ENCODE peak calls at places on chromosomes 4 and X, in four cellular contexts. U is ovary, G is suprapubic skin, O is neuronal stem cell. A is an unnamed sample.

GRCh38 chr4:70706516-70706915 is 15.2 kb upstream of the RUFY3 start:
- DNase-seq in U (no peak), G (no peak), O (no peak), A (no peak)

GRCh38 chr4:6343950-6344408 is 74.3 kb downstream of the WFS1 start:
- DNase-seq in U (no peak), G (no peak), O (no peak), A (peak; percentile 29)

GRCh38 chr4:99845708-99846469 is 29.3 kb downstream of the DAPP1 start:
- DNase-seq in U (no peak), G (no peak), O (no peak), A (no peak)

GRCh38 chr4:86014599-86014998 is 345.3 kb downstream of the MAPK10 start:
- DNase-seq in U (no peak), G (no peak), O (no peak), A (no peak)

GRCh38 chr4:137471461-137471860 is 60.8 kb downstream of the PCDH18 start:
- DNase-seq in U (no peak), G (no peak), O (no peak), A (no peak)

GRCh38 chr4:52259978-52260377 is 208.9 kb downstream of the SPATA18 start:
- DNase-seq in U (no peak), G (no peak), O (no peak), A (no peak)

GRCh38 chr4:6714954-6715353 is 1.0 kb upstream of the BLOC1S4 start:
- DNase-seq in U (no peak), G (no peak), O (no peak), A (no peak)

GRCh38 chr4:152515678-152516077 is 20.2 kb downstream of the FBXW7 start:
- DNase-seq in U (no peak), G (no peak), O (no peak), A (no peak)

GRCh38 chr4:52659722-52660261 is 691 bp upstream of the USP46 start:
- DNase-seq in U (peak; percentile 78), G (peak; percentile 82), O (peak; percentile 14), A (peak; percentile 78)

GRCh38 chr4:145207934-145208333 is 27.5 kb upstream of the OTUD4 start:
- DNase-seq in U (no peak), G (no peak), O (no peak), A (no peak)

GRCh38 chr4:96342790-96343455 is 503.0 kb downstream of the PDHA2 start:
- DNase-seq in U (no peak), G (no peak), O (no peak), A (no peak)

GRCh38 chrX:109372716-109373115 is 109.2 kb downstream of the GUCY2F start:
- DNase-seq in U (no peak), G (no peak), O (no peak), A (no peak)

GRCh38 chr4:156672492-156672891 is 299.1 kb downstream of the PDGFC start:
- DNase-seq in U (no peak), G (no peak), O (no peak), A (peak; percentile 24)

GRCh38 chrX:108443065-108443464 is 3.4 kb downstream of the COL4A5 start:
- DNase-seq in U (no peak), G (no peak), O (no peak), A (no peak)

GRCh38 chrX:2677764-2678163 is 13.3 kb upstream of the CD99 start:
- DNase-seq in U (peak; percentile 89), G (peak; percentile 89), O (no peak), A (peak; percentile 94)

GRCh38 chr4:138790993-138791392 is 224.6 kb upstream of the NOCT start:
- DNase-seq in U (no peak), G (no peak), O (no peak), A (no peak)

GRCh38 chrX:51837926-51838325 is 55.5 kb upstream of the MAGED1 start:
- DNase-seq in U (peak; percentile 77), G (peak; percentile 65), O (no peak), A (no peak)

GRCh38 chr4:91631335-91631734 is 672.4 kb upstream of the GRID2 start:
- DNase-seq in U (no peak), G (no peak), O (no peak), A (no peak)

GRCh38 chrX:2609431-2610238 is 81.5 kb upstream of the CD99 start:
- DNase-seq in U (no peak), G (no peak), O (no peak), A (no peak)

GRCh38 chr4:102754044-102754443 is 6.7 kb downstream of the MANBA start:
- DNase-seq in U (no peak), G (no peak), O (no peak), A (no peak)

GRCh38 chr4:142446965-142447474 is 399.1 kb downstream of the INPP4B start:
- DNase-seq in U (no peak), G (no peak), O (no peak), A (no peak)

GRCh38 chrX:134388161-134389109 is 71.5 kb upstream of the HPRT1 start:
- DNase-seq in U (no peak), G (no peak), O (no peak), A (no peak)

GRCh38 chr4:108941914-108942379 is 179.1 kb upstream of the ETNPPL start:
- DNase-seq in U (no peak), G (no peak), O (no peak), A (no peak)

GRCh38 chr4:183571350-183572076 is 66.7 kb downstream of the ING2 start:
- DNase-seq in U (peak; percentile 79), G (no peak), O (no peak), A (no peak)

GRCh38 chr4:188934320-188934975 is 795.2 kb downstream of the TRIML1 start:
- DNase-seq in U (no peak), G (no peak), O (no peak), A (no peak)

GRCh38 chr4:6844986-6845385 is 62.5 kb downstream of the KIAA0232 start:
- DNase-seq in U (no peak), G (no peak), O (no peak), A (no peak)

GRCh38 chrX:150934453-150934852 is 36.0 kb upstream of the CD99L2 start:
- DNase-seq in U (no peak), G (no peak), O (no peak), A (no peak)

GRCh38 chr4:20987191-20987590 is 286.9 kb downstream of the PACRGL start:
- DNase-seq in U (no peak), G (no peak), O (no peak), A (no peak)

GRCh38 chr4:121693450-121693849 is 3.3 kb downstream of the ANXA5 start:
- DNase-seq in U (no peak), G (no peak), O (no peak), A (no peak)
- H3K4me1 ChIP-seq in U (peaks cover 24% of the 10 kb centered on the region), G (peaks cover 76% of the 10 kb centered on the region), O (peaks cover 6% of the 10 kb centered on the region), A (peaks cover 6% of the 10 kb centered on the region)

GRCh38 chrX:47574609-47575325 is 7.5 kb upstream of the TIMP1 start:
- DNase-seq in U (no peak), G (peak; percentile 63), O (no peak), A (no peak)
- H3K4me3 ChIP-seq in U (no peak overlapping the region), G (peak overlapping the region; percentile 34), O (peak overlapping the region; percentile 71), A (no peak overlapping the region)

GRCh38 chr4:15010038-15010585 is 7.8 kb downstream of the CPEB2 start:
- DNase-seq in U (no peak), G (no peak), O (no peak), A (no peak)
- H3K27ac ChIP-seq in U (no peak overlapping the region), G (no peak overlapping the region), O (no peak overlapping the region), A (no peak overlapping the region)

DNA sequence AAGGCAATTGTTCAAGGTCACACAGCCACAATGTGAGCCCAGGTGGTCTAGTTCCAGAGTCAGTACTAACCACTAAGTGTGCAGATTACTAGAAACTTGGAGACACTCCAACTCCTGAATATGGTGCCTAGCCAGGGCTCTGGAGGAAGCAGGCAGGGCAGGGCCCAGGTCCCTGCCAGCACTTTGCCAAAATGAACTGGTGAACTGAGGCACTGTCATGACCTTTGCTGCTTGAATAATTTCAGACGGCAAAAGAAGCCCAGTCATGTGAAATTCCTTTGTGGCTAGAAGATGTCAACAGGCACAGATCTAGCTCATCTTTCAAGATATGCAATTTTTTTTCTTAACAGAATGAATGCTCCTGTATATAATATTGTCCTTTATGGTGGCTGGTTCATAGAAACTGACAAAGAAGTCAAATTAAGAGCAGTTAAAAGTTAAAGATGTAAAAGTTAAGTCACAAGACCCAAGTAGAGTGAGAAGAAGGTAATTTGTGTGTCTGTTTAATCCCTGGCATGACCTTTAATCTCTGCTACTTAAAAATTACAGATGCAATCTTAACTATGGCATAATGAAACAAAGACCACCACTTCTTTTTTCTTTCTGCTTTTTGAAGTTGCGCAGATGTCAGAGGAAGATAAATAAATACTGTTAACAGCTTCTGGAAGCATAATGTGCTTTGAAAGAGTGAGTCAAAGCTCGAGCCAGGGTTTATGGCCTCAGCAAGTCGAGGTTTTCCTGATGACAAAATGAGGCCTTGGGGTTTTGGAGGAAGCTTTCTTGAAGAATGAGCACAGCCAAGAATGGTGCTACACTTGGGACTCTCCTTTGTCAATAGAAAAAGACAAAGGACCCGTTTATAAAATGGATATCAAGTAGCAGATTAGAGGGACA is 54.1 kb downstream of the SHROOM3 start:
- DNase-seq in U (no peak), G (no peak), O (no peak), A (no peak)
- H3K4me1 ChIP-seq in U (no peaks in the 10 kb centered on the region), G (no peaks in the 10 kb centered on the region), O (peaks cover 22% of the 10 kb centered on the region), A (no peaks in the 10 kb centered on the region)

GRCh38 chr4:48694824-48695223 is 85.3 kb downstream of the FRYL start:
- DNase-seq in U (no peak), G (no peak), O (no peak), A (no peak)

GRCh38 chr4:48699470-48699869 is 80.6 kb downstream of the FRYL start:
- DNase-seq in U (no peak), G (no peak), O (no peak), A (no peak)

GRCh38 chr4:48692897-48693296 is 87.2 kb downstream of the FRYL start:
- DNase-seq in U (no peak), G (no peak), O (no peak), A (no peak)

GRCh38 chr4:48693856-48694574 is 86.1 kb downstream of the FRYL start:
- DNase-seq in U (no peak), G (no peak), O (no peak), A (no peak)

DNA sequence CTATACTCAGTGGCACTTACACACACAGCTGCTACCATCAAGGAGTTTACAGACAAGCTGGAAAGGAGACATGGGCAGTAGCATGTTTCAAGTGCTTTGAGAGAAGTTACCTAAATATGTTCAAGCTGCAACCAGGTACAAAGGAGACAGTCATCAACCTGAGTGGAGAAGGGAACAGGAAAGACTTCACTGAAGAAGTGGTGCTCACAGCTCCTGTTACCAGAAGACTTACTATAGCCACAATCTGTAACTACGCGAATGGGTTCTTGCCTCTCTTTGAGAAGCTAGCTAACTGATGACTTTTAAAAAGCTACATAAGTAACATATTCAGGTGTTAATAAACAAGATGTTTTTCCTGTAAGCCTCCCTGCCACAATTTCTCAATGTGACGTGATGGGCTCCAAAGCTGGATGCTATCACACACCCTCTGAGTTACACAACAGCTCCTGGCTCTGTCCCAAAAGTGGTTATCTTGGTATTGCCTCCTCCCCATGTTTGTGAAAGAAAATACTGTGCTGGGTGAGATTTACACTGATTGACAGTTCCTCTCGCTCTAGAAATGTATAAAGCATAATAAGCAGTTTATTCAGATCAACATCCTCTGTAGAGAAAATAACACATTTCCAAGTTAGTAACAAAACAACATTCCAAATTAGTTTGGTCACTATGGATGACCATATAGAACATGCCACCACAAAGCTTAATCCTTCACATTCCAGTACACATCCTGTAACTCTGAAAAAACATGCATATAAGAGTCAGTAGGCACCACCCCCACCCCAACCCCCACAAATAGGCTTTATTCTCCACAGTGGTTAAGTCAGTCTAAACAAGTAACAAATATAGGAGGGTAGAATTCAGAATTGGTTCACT is 81.8 kb downstream of the FRYL start:
- DNase-seq in U (peak; percentile 52), G (peak; percentile 74), O (peak; percentile 30), A (no peak)
- H3K4me3 ChIP-seq in U (no peak overlapping the region), G (no peak overlapping the region), O (no peak overlapping the region), A (no peak overlapping the region)

A was measured in aorta.